ENCODE peak calls at places on chromosomes 7 and 10, in six cellular contexts. S is tibial artery, O is heart left ventricle, K is transverse colon, F is cardiac muscle cell, L is sigmoid colon. H is an unnamed sample.

GRCh38 chr7:134444198-134444960 is 14.5 kb downstream of the AKR1B1 start:
- DNase-seq in S (no peak), O (peak), K (no peak), F (no peak), L (no peak), H (no peak)

GRCh38 chr7:112136707-112137008 is 69.5 kb downstream of the DOCK4 start:
- DNase-seq in S (no peak), O (no peak), K (no peak), F (no peak), L (no peak), H (no peak)

GRCh38 chr10:68876246-68876918 is 24.7 kb upstream of the DDX50 start:
- DNase-seq in S (no peak), O (no peak), K (peak), F (peak), L (no peak), H (no peak)

GRCh38 chr7:158814637-158815036 is 14.7 kb downstream of the ESYT2 start:
- DNase-seq in S (no peak), O (no peak), K (no peak), F (no peak), L (no peak), H (no peak)

GRCh38 chr10:119306514-119306951 is 99.2 kb downstream of the GRK5 start:
- DNase-seq in S (no peak), O (peak), K (peak), F (no peak), L (no peak), H (no peak)

GRCh38 chr7:103765891-103766290 is 223.6 kb downstream of the RELN start:
- DNase-seq in S (no peak), O (no peak), K (no peak), F (no peak), L (no peak), H (no peak)

GRCh38 chr7:85186521-85187241 is at the start of gene SEMA3D:
- DNase-seq in S (peak), O (peak), K (peak), F (peak), L (peak), H (peak)

GRCh38 chr10:60666221-60666620 is 112.1 kb upstream of the CDK1 start:
- DNase-seq in S (no peak), O (no peak), K (no peak), F (no peak), L (no peak), H (no peak)

GRCh38 chr7:93159490-93159889 is 11.3 kb upstream of the SAMD9L start:
- DNase-seq in S (no peak), O (no peak), K (no peak), F (no peak), L (no peak), H (no peak)

GRCh38 chr7:151680810-151681209 is 161.1 kb upstream of the RHEB start:
- DNase-seq in S (peak), O (no peak), K (peak), F (no peak), L (peak), H (no peak)

GRCh38 chr7:26976840-26977239 is 112.5 kb upstream of the SKAP2 start:
- DNase-seq in S (no peak), O (no peak), K (no peak), F (no peak), L (no peak), H (no peak)

GRCh38 chr7:85320699-85321476 is 134.0 kb upstream of the SEMA3D start:
- DNase-seq in S (no peak), O (no peak), K (no peak), F (no peak), L (no peak), H (no peak)

GRCh38 chr7:22659741-22660140 is 67.3 kb upstream of the IL6 start:
- DNase-seq in S (no peak), O (no peak), K (no peak), F (no peak), L (no peak), H (no peak)

GRCh38 chr10:63666836-63667383 is 145.7 kb downstream of the REEP3 start:
- DNase-seq in S (no peak), O (no peak), K (no peak), F (no peak), L (no peak), H (no peak)

GRCh38 chr7:124723012-124723411 is 42.6 kb downstream of the GPR37 start:
- DNase-seq in S (no peak), O (no peak), K (no peak), F (no peak), L (no peak), H (no peak)

GRCh38 chr7:107813524-107813923 is 10.5 kb upstream of the SLC26A3 start:
- DNase-seq in S (no peak), O (no peak), K (no peak), F (no peak), L (no peak), H (no peak)

GRCh38 chr7:47361746-47362215 is 220.1 kb downstream of the TNS3 start:
- DNase-seq in S (no peak), O (peak), K (peak), F (no peak), L (no peak), H (peak)

GRCh38 chr7:40659231-40659630 is 524.4 kb downstream of the SUGCT start:
- DNase-seq in S (no peak), O (peak), K (no peak), F (no peak), L (no peak), H (no peak)

GRCh38 chr10:15046626-15047025 is 2.9 kb downstream of the OLAH start:
- DNase-seq in S (no peak), O (no peak), K (no peak), F (no peak), L (no peak), H (no peak)

GRCh38 chr7:137038706-137039105 is 170.3 kb downstream of the CHRM2 start:
- DNase-seq in S (no peak), O (no peak), K (no peak), F (no peak), L (no peak), H (no peak)

GRCh38 chr7:158460665-158461064 is 127.0 kb downstream of the PTPRN2 start:
- DNase-seq in S (no peak), O (no peak), K (no peak), F (no peak), L (no peak), H (no peak)

GRCh38 chr7:6553460-6554044 is 2.3 kb upstream of the GRID2IP start:
- DNase-seq in S (no peak), O (no peak), K (no peak), F (no peak), L (no peak), H (no peak)

GRCh38 chr7:56009695-56010094 is 41.5 kb downstream of the PSPH start:
- DNase-seq in S (no peak), O (no peak), K (peak), F (no peak), L (no peak), H (peak)

GRCh38 chr7:18206331-18206730 is 178.7 kb upstream of the PRPS1L1 start:
- DNase-seq in S (no peak), O (no peak), K (no peak), F (no peak), L (no peak), H (no peak)

GRCh38 chr10:131743190-131744151 is 157.3 kb upstream of the PPP2R2D start:
- DNase-seq in S (peak), O (no peak), K (no peak), F (no peak), L (peak), H (no peak)

GRCh38 chr7:28351450-28351849 is 60.9 kb upstream of the CREB5 start:
- DNase-seq in S (no peak), O (no peak), K (no peak), F (no peak), L (no peak), H (no peak)

GRCh38 chr7:41205600-41205999 is 497.3 kb downstream of the INHBA start:
- DNase-seq in S (no peak), O (no peak), K (no peak), F (no peak), L (no peak), H (no peak)

GRCh38 chr7:123043642-123044041 is 48.1 kb upstream of the TAS2R16 start:
- DNase-seq in S (no peak), O (no peak), K (no peak), F (no peak), L (no peak), H (no peak)

GRCh38 chr7:3781607-3782006 is 480.6 kb downstream of the SDK1 start:
- DNase-seq in S (no peak), O (no peak), K (no peak), F (no peak), L (no peak), H (no peak)

GRCh38 chr7:1156782-1157535 is 3.0 kb downstream of the ZFAND2A start:
- DNase-seq in S (no peak), O (no peak), K (peak), F (no peak), L (no peak), H (no peak)

GRCh38 chr10:20085115-20085514 is 268.9 kb downstream of the PLXDC2 start:
- DNase-seq in S (no peak), O (no peak), K (no peak), F (peak), L (no peak), H (no peak)

GRCh38 chr10:78320416-78320815 is 286.8 kb downstream of the RPS24 start:
- DNase-seq in S (no peak), O (no peak), K (no peak), F (no peak), L (no peak), H (no peak)

GRCh38 chr7:95772771-95773581 is 622 bp downstream of the DYNC1I1 start:
- DNase-seq in S (peak), O (peak), K (peak), F (peak), L (peak), H (no peak)

GRCh38 chr7:132939495-132939894 is 142.4 kb downstream of the CHCHD3 start:
- DNase-seq in S (no peak), O (no peak), K (no peak), F (no peak), L (no peak), H (no peak)

GRCh38 chr7:7944619-7945282 is 23.8 kb upstream of the GLCCI1 start:
- DNase-seq in S (no peak), O (no peak), K (peak), F (no peak), L (no peak), H (no peak)

GRCh38 chr7:31948041-31948440 is 122.2 kb downstream of the PDE1C start:
- DNase-seq in S (no peak), O (no peak), K (no peak), F (no peak), L (no peak), H (no peak)

GRCh38 chr7:24975647-24976260 is 4.2 kb downstream of the OSBPL3 start:
- DNase-seq in S (no peak), O (no peak), K (no peak), F (no peak), L (no peak), H (no peak)

GRCh38 chr7:99576251-99576650 is 17.8 kb downstream of the ZNF655 start:
- DNase-seq in S (no peak), O (no peak), K (no peak), F (no peak), L (no peak), H (no peak)

DNA sequence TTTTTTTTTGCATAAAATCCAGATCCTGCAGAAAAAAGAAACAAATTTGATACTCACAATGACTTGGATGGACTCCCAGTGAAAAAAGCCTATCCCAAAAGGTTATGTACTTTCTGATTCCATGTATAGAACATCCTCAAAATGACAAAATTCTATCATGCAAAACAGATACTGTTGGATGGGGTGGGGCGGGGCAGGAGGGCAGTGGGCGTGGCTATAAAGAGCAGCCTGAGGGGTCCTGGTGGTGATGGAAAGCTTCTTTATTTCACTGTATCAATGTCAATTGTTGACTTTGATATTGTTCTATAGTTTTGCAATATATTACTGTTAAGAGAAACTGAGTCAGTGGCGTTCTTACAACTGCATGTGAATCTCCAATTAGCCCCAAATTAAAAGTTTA is 101.7 kb downstream of the LHPP start:
- DNase-seq in S (no peak), O (no peak), K (no peak), F (no peak), L (no peak), H (no peak)
- H3K27ac ChIP-seq in S (no peak), O (no peak), K (no peak), F (no peak), L (no peak), H (no peak)

GRCh38 chr10:89352802-89353201 is 25.0 kb downstream of the IFIT3 start:
- DNase-seq in S (no peak), O (no peak), K (no peak), F (no peak), L (no peak), H (no peak)
- H3K27ac ChIP-seq in S (peak), O (peak), K (peak), F (no peak), L (no peak), H (peak)

DNA sequence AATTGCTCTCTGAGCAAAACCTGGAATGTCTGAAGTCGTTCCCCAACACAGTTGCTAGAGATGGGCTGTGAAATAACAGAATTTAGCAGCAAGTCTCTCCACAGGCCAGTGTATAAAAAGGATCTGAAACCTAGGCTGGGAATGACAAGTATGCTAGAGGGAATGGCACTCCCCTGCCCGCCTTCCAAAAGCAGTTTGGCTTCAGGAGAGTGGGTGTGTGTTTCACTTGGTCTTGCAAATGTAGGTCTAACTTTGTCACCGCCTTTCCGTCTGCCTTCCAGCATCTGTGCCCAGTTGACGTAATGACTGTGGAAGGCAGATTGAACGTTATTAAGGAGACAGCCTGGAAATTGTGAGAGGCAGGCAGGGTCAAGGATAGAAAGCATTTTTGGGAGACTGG is 18.0 kb upstream of the MTURN start:
- DNase-seq in S (peak), O (peak), K (no peak), F (no peak), L (no peak), H (no peak)
- H3K27ac ChIP-seq in S (peak), O (no peak), K (no peak), F (peak), L (no peak), H (no peak)

DNA sequence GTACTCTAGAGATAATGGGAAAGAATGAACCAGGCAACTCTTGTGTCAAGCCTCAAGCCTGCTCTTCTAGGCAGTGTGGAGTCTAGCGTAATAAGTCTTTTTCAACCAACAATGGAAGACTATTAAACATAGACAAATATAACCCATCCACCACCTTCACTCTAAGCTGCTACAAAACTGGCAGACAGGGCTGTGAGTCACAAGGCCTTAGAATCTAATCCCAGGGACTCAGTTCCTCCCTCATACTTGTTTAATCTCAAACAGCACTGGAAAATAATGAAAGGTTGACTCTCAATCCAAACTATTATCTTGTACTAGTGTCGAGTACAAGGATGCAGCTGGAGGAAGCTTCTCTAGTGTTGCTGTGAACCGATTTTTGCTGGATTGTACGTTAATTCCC is 22.5 kb downstream of the ARL3 start:
- DNase-seq in S (no peak), O (no peak), K (no peak), F (no peak), L (peak), H (no peak)
- H3K27ac ChIP-seq in S (no peak), O (no peak), K (no peak), F (no peak), L (no peak), H (no peak)

DNA sequence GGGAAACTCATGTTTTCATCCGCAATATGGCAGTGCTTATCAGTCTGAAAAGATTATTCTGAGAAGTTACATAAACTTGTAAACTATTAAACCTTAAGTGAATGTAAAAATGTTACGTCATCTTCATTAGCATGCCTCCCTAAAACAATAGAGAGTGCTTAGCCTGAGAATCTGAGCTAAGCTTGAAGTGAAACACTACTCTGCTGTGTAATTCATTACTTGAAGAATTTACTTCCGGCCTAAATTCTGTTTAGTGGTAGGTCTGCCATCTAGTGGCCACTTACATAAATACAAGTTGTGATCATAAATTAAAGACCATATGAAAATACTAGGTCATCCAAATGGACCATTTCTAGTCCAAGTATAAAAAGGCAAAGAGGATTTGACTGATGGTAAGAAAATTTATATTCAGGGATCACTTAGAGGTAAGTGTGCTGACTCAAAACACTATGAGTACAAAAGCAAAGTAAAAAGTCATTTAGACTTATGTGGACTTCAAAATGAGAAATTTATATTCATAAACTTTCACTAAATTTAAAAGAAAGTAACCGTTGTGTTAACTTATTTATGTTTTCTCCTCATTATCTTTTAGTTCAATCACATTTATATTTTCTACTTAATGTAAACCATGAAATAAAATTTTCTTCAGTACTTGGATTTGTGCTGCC is 745.1 kb upstream of the LRRTM3 start:
- DNase-seq in S (no peak), O (no peak), K (no peak), F (peak), L (no peak), H (no peak)
- H3K27ac ChIP-seq in S (no peak), O (no peak), K (no peak), F (no peak), L (no peak), H (no peak)

DNA sequence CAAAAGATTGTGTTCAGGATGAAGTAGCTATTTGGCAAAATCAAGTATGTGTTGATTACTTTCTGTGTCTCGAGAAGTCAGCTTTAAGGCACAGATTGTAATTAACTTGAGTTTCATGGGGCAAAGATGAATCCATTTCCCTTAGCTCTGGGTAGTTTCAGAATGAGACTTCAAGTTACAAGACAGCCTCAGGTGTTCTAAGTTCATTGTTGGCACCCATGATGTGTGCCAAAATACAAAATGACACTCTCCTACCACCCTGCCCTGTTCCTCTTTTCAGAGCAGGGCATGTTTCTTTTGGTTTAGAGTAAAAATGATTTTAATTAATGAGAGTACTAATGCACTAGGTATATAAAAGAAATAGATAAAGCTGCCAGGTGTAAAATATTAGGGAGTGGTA is 797.6 kb upstream of the POT1 start:
- DNase-seq in S (no peak), O (no peak), K (no peak), F (no peak), L (no peak), H (no peak)
- H3K27ac ChIP-seq in S (no peak), O (no peak), K (no peak), F (no peak), L (no peak), H (no peak)

GRCh38 chr10:90451283-90451682 is 406.6 kb downstream of the HTR7 start:
- DNase-seq in S (no peak), O (no peak), K (no peak), F (no peak), L (no peak), H (no peak)
- H3K27ac ChIP-seq in S (no peak), O (no peak), K (no peak), F (no peak), L (no peak), H (peak)

DNA sequence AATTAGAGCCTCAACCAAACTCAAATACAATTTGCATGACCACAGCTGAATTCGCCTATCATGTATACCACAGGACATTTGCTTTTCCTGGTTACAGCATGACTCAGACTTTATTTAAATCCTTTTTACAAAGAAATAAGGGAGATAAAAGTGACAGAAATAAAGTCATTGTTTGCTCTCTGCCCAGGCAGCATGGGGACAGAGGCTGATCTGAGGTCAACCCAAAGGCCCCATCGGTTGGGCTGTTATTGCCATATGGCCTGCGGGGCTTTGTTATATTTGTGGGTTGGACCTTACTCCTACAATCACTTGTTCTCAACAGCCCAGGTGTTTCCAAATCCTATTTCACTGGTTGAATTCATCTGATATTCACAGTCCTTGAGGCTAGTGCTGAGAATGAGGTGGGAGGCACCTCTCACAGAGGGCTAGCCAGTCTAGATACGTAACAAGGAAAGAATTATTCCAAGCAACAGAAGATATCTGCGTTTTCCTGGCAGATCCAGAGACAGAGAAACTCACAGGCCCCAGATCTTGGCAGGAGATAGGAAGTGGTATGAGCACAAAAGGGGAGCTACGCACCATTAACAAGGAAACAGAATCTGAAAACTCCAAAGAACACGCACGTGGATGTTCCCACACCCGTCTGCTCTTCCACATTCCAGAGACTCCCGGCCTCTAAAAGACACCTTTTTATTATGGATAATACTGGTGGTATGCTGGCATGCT is 117.3 kb downstream of the HIPK2 start:
- DNase-seq in S (no peak), O (no peak), K (peak), F (no peak), L (no peak), H (no peak)
- H3K27ac ChIP-seq in S (no peak), O (peak), K (peak), F (peak), L (no peak), H (peak)

GRCh38 chr7:100675581-100676350 is 2.2 kb downstream of the GNB2 start:
- DNase-seq in S (peak), O (peak), K (peak), F (peak), L (peak), H (peak)

GRCh38 chr7:100674441-100675407 is 1.2 kb downstream of the GNB2 start:
- DNase-seq in S (no peak), O (no peak), K (peak), F (peak), L (peak), H (no peak)

GRCh38 chr7:100677308-100678095 is 4.0 kb downstream of the GNB2 start:
- DNase-seq in S (no peak), O (no peak), K (peak), F (no peak), L (no peak), H (no peak)

GRCh38 chr7:100678291-100678984 is 4.9 kb downstream of the GNB2 start:
- DNase-seq in S (no peak), O (no peak), K (peak), F (no peak), L (peak), H (no peak)

GRCh38 chr7:100676501-100677306 is 3.2 kb downstream of the GNB2 start:
- DNase-seq in S (no peak), O (no peak), K (peak), F (no peak), L (peak), H (no peak)
- H3K27ac ChIP-seq in S (peak), O (peak), K (peak), F (no peak), L (peak), H (peak)

H was measured in RWPE2.